ENCODE peak calls at places on chromosomes 7 and 10, in nine cellular contexts. One of them, this sample, is unnamed.

GRCh38 chr10:107913317-107914294 is 749.1 kb upstream of the SORCS1 start:
- DNase-seq in body of pancreas: no peak
- DNase-seq in HCT116: no peak
- DNase-seq in uterus: no peak
- DNase-seq in adrenal gland: no peak
- DNase-seq in ovary: no peak
- DNase-seq in IMR-90: no peak
- DNase-seq in tibial nerve: no peak
- DNase-seq in right lobe of liver: no peak
- DNase-seq in this sample: no peak

GRCh38 chr7:14687777-14688176 is 214.8 kb downstream of the DGKB start:
- DNase-seq in ovary: no peak
- DNase-seq in tibial nerve: no peak
- DNase-seq in right lobe of liver: no peak
- DNase-seq in body of pancreas: no peak
- DNase-seq in adrenal gland: no peak
- DNase-seq in IMR-90: no peak
- DNase-seq in HCT116: no peak
- DNase-seq in uterus: no peak
- DNase-seq in this sample: no peak

GRCh38 chr10:114151486-114151885 is 22.5 kb downstream of the CCDC186 start:
- DNase-seq in ovary: no peak
- DNase-seq in body of pancreas: no peak
- DNase-seq in adrenal gland: no peak
- DNase-seq in uterus: no peak
- DNase-seq in right lobe of liver: no peak
- DNase-seq in tibial nerve: no peak
- DNase-seq in IMR-90: peak; percentile 92
- DNase-seq in HCT116: peak; percentile 67
- DNase-seq in this sample: no peak

GRCh38 chr10:127908106-127908957 is 1.4 kb downstream of the PTPRE start:
- DNase-seq in uterus: no peak
- DNase-seq in body of pancreas: peak; percentile 23
- DNase-seq in HCT116: peak; percentile 87
- DNase-seq in ovary: no peak
- DNase-seq in IMR-90: peak; percentile 74
- DNase-seq in right lobe of liver: no peak
- DNase-seq in adrenal gland: peak; percentile 91
- DNase-seq in tibial nerve: no peak
- DNase-seq in this sample: no peak

GRCh38 chr7:145036592-145037386 is 200.9 kb upstream of the TPK1 start:
- DNase-seq in body of pancreas: peak; percentile 33
- DNase-seq in right lobe of liver: peak; percentile 46
- DNase-seq in IMR-90: peak; percentile 2
- DNase-seq in tibial nerve: no peak
- DNase-seq in uterus: no peak
- DNase-seq in adrenal gland: peak; percentile 46
- DNase-seq in ovary: no peak
- DNase-seq in HCT116: peak; percentile 44
- DNase-seq in this sample: no peak

GRCh38 chr10:22505923-22506685 is 160.8 kb downstream of the SPAG6 start:
- DNase-seq in right lobe of liver: no peak
- DNase-seq in ovary: no peak
- DNase-seq in tibial nerve: no peak
- DNase-seq in uterus: no peak
- DNase-seq in IMR-90: no peak
- DNase-seq in body of pancreas: no peak
- DNase-seq in adrenal gland: no peak
- DNase-seq in HCT116: no peak
- DNase-seq in this sample: no peak

GRCh38 chr7:118129037-118129436 is 54.9 kb upstream of the LSM8 start:
- DNase-seq in HCT116: no peak
- DNase-seq in right lobe of liver: no peak
- DNase-seq in uterus: no peak
- DNase-seq in tibial nerve: no peak
- DNase-seq in IMR-90: no peak
- DNase-seq in ovary: no peak
- DNase-seq in adrenal gland: no peak
- DNase-seq in body of pancreas: no peak
- DNase-seq in this sample: no peak

GRCh38 chr7:99096124-99096887 is 47.6 kb downstream of the SMURF1 start:
- DNase-seq in body of pancreas: peak; percentile 53
- DNase-seq in IMR-90: peak; percentile 35
- DNase-seq in HCT116: no peak
- DNase-seq in adrenal gland: peak; percentile 45
- DNase-seq in ovary: no peak
- DNase-seq in right lobe of liver: peak; percentile 59
- DNase-seq in uterus: no peak
- DNase-seq in tibial nerve: no peak
- DNase-seq in this sample: no peak

GRCh38 chr7:1844336-1844955 is 174.4 kb downstream of the ELFN1 start:
- DNase-seq in tibial nerve: peak; percentile 11
- DNase-seq in uterus: no peak
- DNase-seq in ovary: peak; percentile 26
- DNase-seq in adrenal gland: no peak
- DNase-seq in IMR-90: no peak
- DNase-seq in body of pancreas: no peak
- DNase-seq in HCT116: no peak
- DNase-seq in right lobe of liver: peak; percentile 41
- DNase-seq in this sample: peak; percentile 1

GRCh38 chr10:94212876-94213595 is 149.7 kb downstream of the NOC3L start:
- DNase-seq in adrenal gland: no peak
- DNase-seq in uterus: peak; percentile 21
- DNase-seq in body of pancreas: no peak
- DNase-seq in tibial nerve: peak; percentile 39
- DNase-seq in ovary: no peak
- DNase-seq in HCT116: peak; percentile 7
- DNase-seq in right lobe of liver: peak; percentile 85
- DNase-seq in IMR-90: no peak
- DNase-seq in this sample: peak; percentile 31

GRCh38 chr7:92523110-92523509 is 5.2 kb downstream of the PEX1 start:
- DNase-seq in tibial nerve: no peak
- DNase-seq in right lobe of liver: no peak
- DNase-seq in HCT116: no peak
- DNase-seq in IMR-90: no peak
- DNase-seq in uterus: no peak
- DNase-seq in body of pancreas: no peak
- DNase-seq in adrenal gland: no peak
- DNase-seq in ovary: no peak
- DNase-seq in this sample: no peak

GRCh38 chr7:92527300-92528187 is 776 bp downstream of the PEX1 start:
- DNase-seq in IMR-90: peak; percentile 55
- DNase-seq in uterus: peak; percentile 22
- DNase-seq in adrenal gland: peak; percentile 58
- DNase-seq in HCT116: peak; percentile 37
- DNase-seq in tibial nerve: no peak
- DNase-seq in right lobe of liver: peak; percentile 48
- DNase-seq in body of pancreas: peak; percentile 46
- DNase-seq in ovary: peak; percentile 56
- DNase-seq in this sample: peak; percentile 54

GRCh38 chr7:92528958-92529264 is 316 bp downstream of the RBM48 start:
- DNase-seq in right lobe of liver: no peak
- DNase-seq in ovary: no peak
- DNase-seq in adrenal gland: no peak
- DNase-seq in uterus: no peak
- DNase-seq in tibial nerve: no peak
- DNase-seq in HCT116: no peak
- DNase-seq in IMR-90: no peak
- DNase-seq in body of pancreas: no peak
- DNase-seq in this sample: no peak

GRCh38 chr7:92528188-92528957 is at the start of the genes PEX1 and RBM48:
- DNase-seq in uterus: peak; percentile 96
- DNase-seq in tibial nerve: peak; percentile 90
- DNase-seq in adrenal gland: peak; percentile 97
- DNase-seq in ovary: peak; percentile 97
- DNase-seq in right lobe of liver: peak; percentile 98
- DNase-seq in IMR-90: peak; percentile 99
- DNase-seq in HCT116: peak; percentile 99
- DNase-seq in body of pancreas: peak; percentile 96
- DNase-seq in this sample: peak; percentile 97
- TF ChIP-seq POLR2A in uterus: peak; percentile 21
- TF ChIP-seq POLR2A in tibial nerve: no peak
- TF ChIP-seq POLR2A in adrenal gland: peak; percentile 38
- TF ChIP-seq POLR2A in ovary: peak; percentile 30
- TF ChIP-seq POLR2A in right lobe of liver: peak; percentile 48
- TF ChIP-seq POLR2A in IMR-90: peak; percentile 89
- TF ChIP-seq POLR2A in HCT116: no peak
- TF ChIP-seq POLR2A in body of pancreas: peak; percentile 76
- TF ChIP-seq POLR2A in this sample: peak; percentile 68

GRCh38 chr7:108308276-108308675 is 148.0 kb downstream of the NRCAM start:
- DNase-seq in right lobe of liver: no peak
- DNase-seq in tibial nerve: no peak
- DNase-seq in uterus: no peak
- DNase-seq in HCT116: no peak
- DNase-seq in ovary: no peak
- DNase-seq in IMR-90: no peak
- DNase-seq in adrenal gland: no peak
- DNase-seq in body of pancreas: no peak
- DNase-seq in this sample: no peak

GRCh38 chr7:108310351-108310750 is 145.9 kb downstream of the NRCAM start:
- DNase-seq in body of pancreas: no peak
- DNase-seq in IMR-90: no peak
- DNase-seq in tibial nerve: no peak
- DNase-seq in right lobe of liver: no peak
- DNase-seq in adrenal gland: no peak
- DNase-seq in HCT116: no peak
- DNase-seq in ovary: no peak
- DNase-seq in uterus: no peak
- DNase-seq in this sample: no peak

GRCh38 chr7:108307246-108307982 is 148.8 kb downstream of the NRCAM start:
- DNase-seq in right lobe of liver: no peak
- DNase-seq in adrenal gland: no peak
- DNase-seq in tibial nerve: no peak
- DNase-seq in body of pancreas: no peak
- DNase-seq in ovary: no peak
- DNase-seq in HCT116: no peak
- DNase-seq in uterus: no peak
- DNase-seq in IMR-90: no peak
- DNase-seq in this sample: no peak

GRCh38 chr7:108311446-108312168 is 144.6 kb downstream of the NRCAM start:
- DNase-seq in uterus: no peak
- DNase-seq in IMR-90: no peak
- DNase-seq in ovary: no peak
- DNase-seq in adrenal gland: no peak
- DNase-seq in tibial nerve: no peak
- DNase-seq in right lobe of liver: no peak
- DNase-seq in body of pancreas: no peak
- DNase-seq in HCT116: no peak
- DNase-seq in this sample: no peak

GRCh38 chr7:108308913-108309312 is 147.3 kb downstream of the NRCAM start:
- DNase-seq in tibial nerve: no peak
- DNase-seq in ovary: no peak
- DNase-seq in IMR-90: no peak
- DNase-seq in right lobe of liver: no peak
- DNase-seq in uterus: no peak
- DNase-seq in body of pancreas: no peak
- DNase-seq in HCT116: no peak
- DNase-seq in adrenal gland: peak; percentile 43
- DNase-seq in this sample: peak; percentile 34
- H3K4me1 ChIP-seq in tibial nerve: peaks cover 7% of the 10 kb centered on the region
- H3K4me1 ChIP-seq in ovary: no peaks in the 10 kb centered on the region
- H3K4me1 ChIP-seq in IMR-90: no peaks in the 10 kb centered on the region
- H3K4me1 ChIP-seq in right lobe of liver: no peaks in the 10 kb centered on the region
- H3K4me1 ChIP-seq in uterus: no peaks in the 10 kb centered on the region
- H3K4me1 ChIP-seq in body of pancreas: peaks cover 4% of the 10 kb centered on the region
- H3K4me1 ChIP-seq in HCT116: no peaks in the 10 kb centered on the region
- H3K4me1 ChIP-seq in adrenal gland: no peaks in the 10 kb centered on the region
- H3K4me1 ChIP-seq in this sample: peaks cover 6% of the 10 kb centered on the region

GRCh38 chr7:92611735-92612134 is 21.5 kb upstream of the FAM133B start:
- DNase-seq in ovary: no peak
- DNase-seq in IMR-90: no peak
- DNase-seq in right lobe of liver: no peak
- DNase-seq in tibial nerve: no peak
- DNase-seq in HCT116: no peak
- DNase-seq in uterus: no peak
- DNase-seq in body of pancreas: no peak
- DNase-seq in adrenal gland: no peak
- DNase-seq in this sample: no peak
- H3K36me3 ChIP-seq in ovary: no peaks in the 10 kb centered on the region
- H3K36me3 ChIP-seq in IMR-90: peaks cover 16% of the 10 kb centered on the region
- H3K36me3 ChIP-seq in right lobe of liver: peaks cover 3% of the 10 kb centered on the region
- H3K36me3 ChIP-seq in tibial nerve: no peaks in the 10 kb centered on the region
- H3K36me3 ChIP-seq in HCT116: peaks cover 11% of the 10 kb centered on the region
- H3K36me3 ChIP-seq in uterus: no peaks in the 10 kb centered on the region
- H3K36me3 ChIP-seq in body of pancreas: no peaks in the 10 kb centered on the region
- H3K36me3 ChIP-seq in adrenal gland: no peaks in the 10 kb centered on the region
- H3K36me3 ChIP-seq in this sample: no peaks in the 10 kb centered on the region

GRCh38 chr10:97682042-97682441 is 5.0 kb downstream of the AVPI1 start:
- DNase-seq in uterus: no peak
- DNase-seq in IMR-90: no peak
- DNase-seq in adrenal gland: no peak
- DNase-seq in tibial nerve: no peak
- DNase-seq in body of pancreas: no peak
- DNase-seq in ovary: no peak
- DNase-seq in right lobe of liver: peak; percentile 48
- DNase-seq in HCT116: no peak
- DNase-seq in this sample: no peak

GRCh38 chr10:97673736-97674525 is 13.1 kb downstream of the AVPI1 start:
- DNase-seq in HCT116: no peak
- DNase-seq in right lobe of liver: peak; percentile 67
- DNase-seq in ovary: peak; percentile 71
- DNase-seq in uterus: peak; percentile 54
- DNase-seq in body of pancreas: no peak
- DNase-seq in IMR-90: peak; percentile 79
- DNase-seq in adrenal gland: no peak
- DNase-seq in tibial nerve: peak; percentile 49
- DNase-seq in this sample: no peak

GRCh38 chr10:97679594-97679993 is 7.4 kb downstream of the AVPI1 start:
- DNase-seq in HCT116: no peak
- DNase-seq in ovary: no peak
- DNase-seq in right lobe of liver: no peak
- DNase-seq in tibial nerve: no peak
- DNase-seq in adrenal gland: no peak
- DNase-seq in IMR-90: no peak
- DNase-seq in uterus: no peak
- DNase-seq in body of pancreas: no peak
- DNase-seq in this sample: no peak

DNA sequence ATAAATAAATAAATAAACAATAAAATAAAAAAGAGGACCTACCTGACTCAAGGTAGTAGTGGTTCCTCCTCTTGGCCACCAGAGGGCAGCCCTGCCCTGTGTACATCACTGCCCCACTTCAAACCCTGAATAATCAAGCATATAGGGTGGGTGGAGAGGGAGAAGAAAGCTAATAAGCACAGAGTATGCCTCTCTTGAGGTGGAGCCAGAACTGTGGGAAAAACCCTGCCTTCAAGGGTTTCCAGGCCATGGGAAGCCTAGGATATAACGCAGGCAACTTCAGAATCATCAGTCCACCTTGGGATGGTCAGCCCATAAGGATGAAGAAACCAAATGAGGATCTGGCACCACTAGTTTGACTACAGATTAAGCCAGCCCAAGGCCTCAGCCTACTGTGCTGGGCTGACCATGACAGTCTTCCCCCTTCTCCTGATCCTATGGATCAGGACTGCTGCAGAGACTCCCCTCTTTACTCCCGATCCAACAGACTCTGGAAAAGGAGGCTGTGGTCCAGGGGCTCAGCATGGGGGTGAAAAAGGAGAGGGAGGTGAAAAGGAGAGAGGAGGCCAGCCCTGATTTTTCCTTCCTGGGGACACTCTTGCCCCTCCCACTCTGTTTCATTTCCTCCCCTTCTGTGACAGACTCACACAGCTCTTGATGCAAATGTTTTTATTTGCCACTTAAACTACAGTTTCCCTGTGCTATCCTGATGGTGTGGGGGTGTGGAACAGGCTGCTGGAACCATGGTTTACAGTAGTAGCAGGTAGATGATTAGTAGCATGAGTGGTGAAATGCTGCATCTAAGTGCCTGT is 10.1 kb downstream of the AVPI1 start:
- DNase-seq in tibial nerve: no peak
- DNase-seq in uterus: peak; percentile 30
- DNase-seq in right lobe of liver: no peak
- DNase-seq in body of pancreas: peak; percentile 43
- DNase-seq in ovary: no peak
- DNase-seq in HCT116: no peak
- DNase-seq in IMR-90: peak; percentile 63
- DNase-seq in adrenal gland: peak; percentile 53
- DNase-seq in this sample: peak; percentile 29
- TF ChIP-seq POLR2A in tibial nerve: no peak
- TF ChIP-seq POLR2A in uterus: no peak
- TF ChIP-seq POLR2A in right lobe of liver: peak; percentile 13
- TF ChIP-seq POLR2A in body of pancreas: no peak
- TF ChIP-seq POLR2A in ovary: no peak
- TF ChIP-seq POLR2A in HCT116: no peak
- TF ChIP-seq POLR2A in IMR-90: no peak
- TF ChIP-seq POLR2A in adrenal gland: no peak
- TF ChIP-seq POLR2A in this sample: no peak

This sample was measured in thyroid gland.